ENCODE peak calls at places on chromosomes 11 and 22, in seven cellular contexts. N, F, M, B, Y, O and C are unnamed samples. For H3K4me1, the result is how much of the 10 kb centered on the place peaks cover.

GRCh38 chr11:63610604-63611394 is 3.4 kb downstream of the PLAAT3 start:
- DNase-seq in O (peak), B (peak), N (no peak), F (no peak), M (no peak), Y (no peak), C (no peak)

GRCh38 chr22:29204617-29205183 is 996 bp upstream of the EMID1 start:
- DNase-seq in N (no peak), O (no peak), M (no peak), Y (no peak), F (no peak), B (no peak), C (no peak)

GRCh38 chr22:34161724-34162123 is 241.4 kb upstream of the LARGE1 start:
- DNase-seq in Y (no peak), N (no peak), F (no peak), M (no peak), B (no peak), O (no peak), C (no peak)

GRCh38 chr11:92384316-92384715 is 159.7 kb downstream of the FAT3 start:
- DNase-seq in O (no peak), Y (no peak), F (no peak), N (no peak), M (no peak), B (no peak), C (no peak)

GRCh38 chr11:2951235-2952110 is 22.3 kb upstream of the PHLDA2 start:
- DNase-seq in M (no peak), O (no peak), Y (no peak), F (no peak), N (no peak), B (no peak), C (no peak)

GRCh38 chr22:35638408-35638807 is 9.8 kb upstream of the APOL6 start:
- DNase-seq in B (no peak), N (no peak), O (no peak), M (peak), F (peak), Y (peak), C (peak)

GRCh38 chr11:92886243-92886905 is 83.1 kb upstream of the MTNR1B start:
- DNase-seq in F (no peak), B (peak), N (no peak), M (no peak), Y (no peak), O (peak), C (peak)

GRCh38 chr11:940496-941135 is 14.9 kb downstream of the AP2A2 start:
- DNase-seq in O (no peak), Y (no peak), N (no peak), F (peak), B (no peak), M (no peak), C (no peak)

GRCh38 chr11:61174275-61174674 is 13.0 kb upstream of the VPS37C start:
- DNase-seq in B (no peak), M (no peak), O (no peak), N (no peak), F (no peak), Y (no peak), C (no peak)

GRCh38 chr11:17730608-17731462 is 3.7 kb upstream of the KCNC1 start:
- DNase-seq in O (peak), M (peak), F (peak), B (peak), N (no peak), Y (peak), C (peak)

GRCh38 chr11:118263694-118264567 is at the start of gene MPZL2:
- DNase-seq in Y (peak), N (no peak), M (no peak), F (peak), O (peak), B (peak), C (no peak)

GRCh38 chr11:69088676-69089146 is 40.0 kb downstream of the TPCN2 start:
- DNase-seq in F (peak), N (no peak), B (peak), O (peak), Y (peak), M (peak), C (peak)

GRCh38 chr11:34680918-34681554 is 60.1 kb downstream of the EHF start:
- DNase-seq in Y (no peak), M (no peak), F (no peak), N (no peak), O (no peak), B (no peak), C (no peak)

GRCh38 chr11:130874396-130874795 is 41.9 kb downstream of the SNX19 start:
- DNase-seq in N (no peak), Y (no peak), O (no peak), M (no peak), B (no peak), F (no peak), C (no peak)

GRCh38 chr22:24965822-24966626 is 13.5 kb downstream of the KIAA1671 start:
- DNase-seq in N (no peak), B (no peak), O (no peak), Y (no peak), F (peak), M (peak), C (no peak)

GRCh38 chr22:23244690-23245044 is 64.4 kb downstream of the BCR start:
- DNase-seq in N (no peak), F (no peak), B (no peak), Y (no peak), O (no peak), M (no peak), C (no peak)
- H3K4me1 ChIP-seq in N (under half), F (under half), B (under half), Y (under half), O (under half), M (under half), C (under half)

GRCh38 chr11:65112551-65113360 is 1.1 kb downstream of the TM7SF2 start:
- DNase-seq in F (peak), Y (peak), M (no peak), O (peak), N (no peak), B (peak), C (peak)

GRCh38 chr11:65113361-65113756 is 1.7 kb downstream of the TM7SF2 start:
- DNase-seq in N (no peak), Y (peak), M (no peak), O (no peak), F (peak), B (peak), C (peak)

GRCh38 chr11:65114538-65115171 is 2.8 kb downstream of the ZNHIT2 start:
- DNase-seq in F (no peak), M (no peak), Y (no peak), N (no peak), B (no peak), O (no peak), C (no peak)

GRCh38 chr11:65112226-65112550 is 516 bp downstream of the TM7SF2 start:
- DNase-seq in O (peak), N (no peak), Y (peak), B (peak), M (no peak), F (no peak), C (no peak)

DNA sequence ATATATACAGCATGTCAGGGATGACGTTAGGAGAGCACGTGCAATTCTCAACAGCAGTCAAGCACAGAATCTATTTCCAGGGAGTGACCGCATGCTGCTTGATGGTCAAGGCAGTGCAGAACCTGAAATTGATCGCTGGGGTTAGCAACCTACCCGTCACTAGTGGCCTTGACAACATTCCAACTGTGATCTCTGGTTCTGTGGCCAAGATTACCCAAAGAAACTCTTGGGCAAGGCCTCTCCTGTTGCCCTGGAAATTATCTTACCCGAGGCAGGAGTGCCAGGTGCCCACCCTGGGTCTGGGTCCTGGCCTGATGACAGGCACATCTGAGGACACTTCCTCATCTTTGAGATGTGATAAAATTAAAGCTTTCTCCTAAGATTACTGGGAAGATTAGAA is 2.2 kb downstream of the TM7SF2 start:
- DNase-seq in M (no peak), B (no peak), Y (no peak), N (no peak), O (no peak), F (no peak), C (no peak)
- H3K4me1 ChIP-seq in M (under half), B (under half), Y (under half), N (under half), O (under half), F (under half), C (under half)

GRCh38 chr11:47495856-47496217 is 46.9 kb upstream of the RAPSN start:
- DNase-seq in M (no peak), Y (no peak), O (no peak), N (no peak), B (no peak), F (no peak), C (no peak)
- H3K4me1 ChIP-seq in M (under half), Y (under half), O (under half), N (under half), B (under half), F (under half), C (under half)

GRCh38 chr11:48058777-48059176 is 78.4 kb downstream of the PTPRJ start:
- DNase-seq in M (no peak), N (no peak), O (no peak), B (no peak), F (no peak), Y (no peak), C (no peak)

GRCh38 chr11:48055292-48056132 is 75.2 kb downstream of the PTPRJ start:
- DNase-seq in Y (no peak), O (no peak), F (peak), B (peak), N (no peak), M (no peak), C (no peak)

GRCh38 chr11:48054994-48055291 is 74.6 kb downstream of the PTPRJ start:
- DNase-seq in B (no peak), N (no peak), O (no peak), Y (no peak), M (no peak), F (no peak), C (no peak)

GRCh38 chr11:48056325-48057183 is 76.2 kb downstream of the PTPRJ start:
- DNase-seq in B (no peak), M (no peak), F (no peak), N (no peak), Y (no peak), O (no peak), C (no peak)

GRCh38 chr11:48058064-48058463 is 77.7 kb downstream of the PTPRJ start:
- DNase-seq in F (no peak), O (no peak), M (no peak), B (no peak), Y (no peak), N (no peak), C (no peak)
- H3K4me1 ChIP-seq in F (under half), O (under half), M (under half), B (under half), Y (under half), N (under half), C (under half)

GRCh38 chr22:19852177-19852781 is 2.4 kb downstream of the GNB1L start:
- DNase-seq in N (no peak), O (no peak), Y (no peak), M (no peak), B (no peak), F (peak), C (no peak)
- H3K4me1 ChIP-seq in N (under half), O (under half), Y (under half), M (under half), B (under half), F (under half), C (under half)

GRCh38 chr11:12131943-12132789 is 21.8 kb downstream of the MICAL2 start:
- DNase-seq in Y (no peak), O (no peak), B (no peak), M (no peak), N (no peak), F (no peak), C (no peak)

GRCh38 chr11:12128191-12128841 is 17.9 kb downstream of the MICAL2 start:
- DNase-seq in M (no peak), Y (no peak), B (no peak), N (no peak), F (no peak), O (no peak), C (no peak)

GRCh38 chr11:12129227-12129626 is 18.8 kb downstream of the MICAL2 start:
- DNase-seq in B (no peak), O (no peak), F (no peak), Y (no peak), N (no peak), M (no peak), C (no peak)

GRCh38 chr11:12132790-12133145 is 22.4 kb downstream of the MICAL2 start:
- DNase-seq in Y (no peak), M (no peak), B (no peak), O (no peak), F (no peak), N (no peak), C (no peak)

GRCh38 chr11:12130180-12130980 is 20.0 kb downstream of the MICAL2 start:
- DNase-seq in O (no peak), N (no peak), Y (no peak), M (no peak), F (no peak), B (no peak), C (no peak)
- H3K4me1 ChIP-seq in O (under half), N (under half), Y (under half), M (under half), F (under half), B (under half), C (under half)

GRCh38 chr22:39444937-39445465 is 11.8 kb upstream of the MGAT3 start:
- DNase-seq in M (no peak), B (no peak), O (no peak), F (peak), N (no peak), Y (no peak), C (no peak)
- H3K4me1 ChIP-seq in M (under half), B (under half), O (under half), F (under half), N (under half), Y (under half), C (under half)

GRCh38 chr11:72579816-72580647 is 94.2 kb downstream of the PDE2A start:
- DNase-seq in O (no peak), Y (no peak), F (peak), N (no peak), B (no peak), M (no peak), C (peak)

GRCh38 chr11:72578991-72579815 is 95.0 kb downstream of the PDE2A start:
- DNase-seq in B (no peak), O (no peak), N (no peak), F (no peak), Y (no peak), M (no peak), C (peak)

GRCh38 chr11:72582206-72583176 is 91.7 kb downstream of the PDE2A start:
- DNase-seq in O (no peak), F (peak), Y (no peak), N (no peak), B (no peak), M (no peak), C (no peak)

GRCh38 chr11:72581067-72581466 is 93.2 kb downstream of the PDE2A start:
- DNase-seq in Y (no peak), F (peak), N (no peak), O (no peak), M (no peak), B (no peak), C (no peak)

GRCh38 chr11:72580648-72580950 is 93.6 kb downstream of the PDE2A start:
- DNase-seq in Y (no peak), N (no peak), B (no peak), F (no peak), M (no peak), O (no peak), C (no peak)
- H3K4me1 ChIP-seq in Y (under half), N (under half), B (under half), F (under half), M (under half), O (under half), C (under half)

GRCh38 chr11:77457340-77457739 is 16.6 kb downstream of the PAK1 start:
- DNase-seq in F (no peak), B (peak), O (no peak), Y (no peak), M (no peak), N (no peak), C (no peak)
- H3K4me1 ChIP-seq in F (under half), B (under half), O (under half), Y (under half), M (under half), N (under half), C (under half)